ENCODE peak calls at places on chromosomes 16 and 17, in four cellular contexts. One of them, this sample, is unnamed.
A peak's percentile ranks its signal among the peaks of the same experiment; 100 is the strongest.

GRCh38 chr17:46851029-46851741 is at the start of gene WNT9B:
- DNase-seq in HepG2: peak; percentile 48
- DNase-seq in K562: peak; percentile 93
- DNase-seq in A549: peak; percentile 44
- DNase-seq in this sample: no peak

GRCh38 chr16:17768257-17768656 is 297.5 kb upstream of the XYLT1 start:
- DNase-seq in A549: no peak
- DNase-seq in K562: no peak
- DNase-seq in HepG2: no peak
- DNase-seq in this sample: no peak

GRCh38 chr16:82192665-82193064 is 22.6 kb upstream of the MPHOSPH6 start:
- DNase-seq in A549: no peak
- DNase-seq in K562: no peak
- DNase-seq in HepG2: no peak
- DNase-seq in this sample: no peak

GRCh38 chr16:75267631-75268264 is 16.3 kb upstream of the BCAR1 start:
- DNase-seq in HepG2: peak; percentile 71
- DNase-seq in A549: peak; percentile 75
- DNase-seq in K562: no peak
- DNase-seq in this sample: no peak

GRCh38 chr17:48835971-48836370 is 5.1 kb downstream of the CALCOCO2 start:
- DNase-seq in HepG2: no peak
- DNase-seq in A549: no peak
- DNase-seq in K562: no peak
- DNase-seq in this sample: no peak

GRCh38 chr16:47774661-47775060 is 313.5 kb downstream of the PHKB start:
- DNase-seq in K562: no peak
- DNase-seq in HepG2: peak; percentile 67
- DNase-seq in A549: peak; percentile 67
- DNase-seq in this sample: no peak

GRCh38 chr16:35480988-35481387 is 2021.6 kb downstream of the TP53TG3F start:
- DNase-seq in HepG2: no peak
- DNase-seq in K562: no peak
- DNase-seq in A549: no peak
- DNase-seq in this sample: no peak

GRCh38 chr16:46745594-46745993 is 2.5 kb downstream of the MYLK3 start:
- DNase-seq in A549: no peak
- DNase-seq in HepG2: no peak
- DNase-seq in K562: no peak
- DNase-seq in this sample: no peak

GRCh38 chr17:72974605-72975232 is 117.8 kb downstream of the SLC39A11 start:
- DNase-seq in K562: no peak
- DNase-seq in HepG2: peak; percentile 44
- DNase-seq in A549: peak; percentile 55
- DNase-seq in this sample: no peak

GRCh38 chr16:87931504-87931903 is 4.8 kb downstream of the CA5A start:
- DNase-seq in A549: no peak
- DNase-seq in HepG2: no peak
- DNase-seq in K562: peak; percentile 63
- DNase-seq in this sample: no peak

GRCh38 chr17:60269417-60269816 is 119.6 kb downstream of the CA4 start:
- DNase-seq in K562: no peak
- DNase-seq in A549: no peak
- DNase-seq in HepG2: no peak
- DNase-seq in this sample: no peak

GRCh38 chr17:18122991-18123753 is 14.6 kb downstream of the MYO15A start:
- DNase-seq in HepG2: no peak
- DNase-seq in K562: no peak
- DNase-seq in A549: no peak
- DNase-seq in this sample: no peak

GRCh38 chr17:17191961-17192381 is 14.2 kb downstream of the PLD6 start:
- DNase-seq in K562: no peak
- DNase-seq in A549: no peak
- DNase-seq in HepG2: no peak
- DNase-seq in this sample: no peak

GRCh38 chr16:82945420-82946096 is 318.8 kb downstream of the CDH13 start:
- DNase-seq in A549: no peak
- DNase-seq in K562: no peak
- DNase-seq in HepG2: no peak
- DNase-seq in this sample: no peak

GRCh38 chr17:19800571-19800970 is 52.5 kb upstream of the ALDH3A1 start:
- DNase-seq in K562: no peak
- DNase-seq in A549: no peak
- DNase-seq in HepG2: no peak
- DNase-seq in this sample: no peak

GRCh38 chr16:80080287-80080851 is 460.4 kb upstream of the DYNLRB2 start:
- DNase-seq in K562: no peak
- DNase-seq in HepG2: no peak
- DNase-seq in A549: no peak
- DNase-seq in this sample: no peak

GRCh38 chr16:87587636-87588035 is 14.7 kb upstream of the JPH3 start:
- DNase-seq in K562: peak; percentile 44
- DNase-seq in HepG2: no peak
- DNase-seq in A549: no peak
- DNase-seq in this sample: no peak

GRCh38 chr17:82350182-82351030 is 8.6 kb upstream of the TEX19 start:
- DNase-seq in K562: peak; percentile 46
- DNase-seq in HepG2: no peak
- DNase-seq in A549: peak; percentile 79
- DNase-seq in this sample: no peak

GRCh38 chr16:11051430-11052079 is 107.2 kb downstream of the CLEC16A start:
- DNase-seq in K562: no peak
- DNase-seq in A549: no peak
- DNase-seq in HepG2: no peak
- DNase-seq in this sample: no peak

DNA sequence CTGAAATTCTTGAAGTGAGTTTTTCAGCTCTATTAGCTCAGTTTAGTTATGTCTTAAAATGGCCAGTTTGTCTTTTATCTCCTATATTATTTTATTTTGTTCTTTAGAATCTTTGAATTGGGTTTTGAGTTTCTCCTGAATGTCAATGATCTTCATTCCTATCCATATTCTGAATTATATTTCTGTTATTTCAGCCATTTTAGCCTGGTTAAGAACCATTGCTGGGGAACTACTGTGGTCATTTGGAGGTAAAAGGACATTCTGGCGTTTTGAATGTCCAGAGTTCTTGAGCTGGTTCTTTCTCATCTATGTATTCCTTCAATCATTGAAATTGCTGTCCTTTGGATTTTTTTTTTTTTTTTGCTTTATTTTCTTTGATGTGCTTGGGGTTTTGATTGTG is 203.9 kb upstream of the HS3ST4 start:
- DNase-seq in A549: no peak
- DNase-seq in K562: no peak
- DNase-seq in HepG2: no peak
- DNase-seq in this sample: no peak
- H3K4me2 ChIP-seq in A549: no peak overlapping the region
- H3K4me2 ChIP-seq in K562: no peak overlapping the region
- H3K4me2 ChIP-seq in HepG2: no peak overlapping the region
- H3K4me2 ChIP-seq in this sample: no peak overlapping the region

DNA sequence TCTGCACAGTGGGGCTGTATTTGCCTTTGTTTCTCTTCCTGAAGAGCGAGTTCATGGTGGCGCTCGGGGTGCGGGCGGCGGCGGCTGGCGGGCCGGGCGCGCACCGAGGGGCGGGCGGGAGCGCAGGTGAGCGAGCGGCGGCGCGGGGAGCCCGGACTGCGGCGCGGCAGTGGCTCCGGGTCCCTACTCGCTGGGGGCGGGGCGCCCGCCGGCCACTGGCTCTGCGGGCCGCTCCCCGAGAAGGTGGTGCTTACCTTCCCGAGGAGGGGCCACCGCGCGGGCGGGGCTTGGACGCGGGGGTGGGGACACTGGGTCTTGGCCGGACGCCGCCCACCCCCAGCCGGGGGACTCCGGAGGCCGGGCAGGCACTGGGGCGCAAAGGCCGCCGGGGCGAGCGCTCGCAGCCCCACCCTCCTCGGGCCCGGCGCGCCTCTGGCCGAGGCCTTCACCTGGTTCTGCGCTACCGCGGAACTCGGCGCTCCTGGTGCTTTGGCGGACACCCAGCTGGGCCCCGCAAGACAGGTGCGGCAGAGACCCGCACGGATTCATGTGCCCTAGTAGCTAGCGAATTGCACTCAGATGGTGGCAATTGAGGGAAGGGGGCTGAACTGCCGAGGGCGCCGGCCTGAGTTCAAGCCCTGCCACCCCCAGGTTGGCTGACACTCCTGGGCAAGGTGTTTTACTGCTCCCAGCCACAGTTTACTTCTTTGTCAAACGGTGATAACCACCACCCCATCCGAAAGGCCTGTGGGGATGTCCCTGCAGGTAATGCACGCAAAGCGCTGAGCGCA is at the start of gene PPL:
- DNase-seq in K562: peak; percentile 98
- DNase-seq in A549: peak; percentile 73
- DNase-seq in HepG2: peak; percentile 93
- DNase-seq in this sample: no peak
- TF ChIP-seq REST in K562: no peak
- TF ChIP-seq REST in A549: no peak
- TF ChIP-seq REST in HepG2: peak; percentile 20
- TF ChIP-seq REST in this sample: no peak

GRCh38 chr17:12673788-12674187 is 8.1 kb downstream of the MYOCD start:
- DNase-seq in HepG2: no peak
- DNase-seq in A549: no peak
- DNase-seq in K562: no peak
- DNase-seq in this sample: no peak
- TF ChIP-seq BHLHE40 in HepG2: no peak
- TF ChIP-seq BHLHE40 in A549: no peak
- TF ChIP-seq BHLHE40 in K562: no peak
- TF ChIP-seq BHLHE40 in this sample: no peak

GRCh38 chr17:74163836-74164235 is 39.6 kb upstream of the RPL38 start:
- DNase-seq in K562: no peak
- DNase-seq in HepG2: no peak
- DNase-seq in A549: no peak
- DNase-seq in this sample: no peak

GRCh38 chr17:74160656-74161500 is 42.6 kb upstream of the RPL38 start:
- DNase-seq in A549: no peak
- DNase-seq in HepG2: no peak
- DNase-seq in K562: no peak
- DNase-seq in this sample: no peak

GRCh38 chr17:74163271-74163821 is 40.1 kb upstream of the RPL38 start:
- DNase-seq in HepG2: no peak
- DNase-seq in K562: peak; percentile 23
- DNase-seq in A549: no peak
- DNase-seq in this sample: no peak

GRCh38 chr17:74159226-74159840 is 44.1 kb upstream of the RPL38 start:
- DNase-seq in A549: no peak
- DNase-seq in K562: no peak
- DNase-seq in HepG2: no peak
- DNase-seq in this sample: no peak

DNA sequence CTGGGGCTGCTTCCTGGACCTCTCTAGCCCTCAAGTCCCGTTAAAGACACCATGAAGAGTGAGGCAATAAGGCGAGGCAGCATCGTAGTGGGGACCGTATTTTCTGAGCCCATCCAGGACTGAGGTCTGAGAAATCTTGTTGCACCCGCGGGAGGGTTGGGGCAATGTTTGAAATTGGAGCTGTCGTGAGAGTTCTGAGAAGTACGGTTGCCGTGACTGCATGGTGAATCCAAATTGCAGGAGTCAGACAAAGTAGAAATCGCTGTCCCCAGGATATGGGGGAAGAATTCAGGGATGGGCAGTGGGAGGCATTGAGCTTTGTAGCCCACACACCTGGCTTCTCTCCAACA is 42.0 kb upstream of the RPL38 start:
- DNase-seq in HepG2: no peak
- DNase-seq in A549: no peak
- DNase-seq in K562: no peak
- DNase-seq in this sample: no peak
- H3K4me2 ChIP-seq in HepG2: no peak overlapping the region
- H3K4me2 ChIP-seq in A549: no peak overlapping the region
- H3K4me2 ChIP-seq in K562: no peak overlapping the region
- H3K4me2 ChIP-seq in this sample: no peak overlapping the region

GRCh38 chr17:45579529-45580495 is 89.3 kb upstream of the PLEKHM1 start:
- DNase-seq in HepG2: no peak
- DNase-seq in K562: peak; percentile 30
- DNase-seq in A549: peak; percentile 18
- DNase-seq in this sample: no peak

GRCh38 chr17:45578516-45579455 is 88.3 kb upstream of the PLEKHM1 start:
- DNase-seq in A549: peak; percentile 21
- DNase-seq in HepG2: no peak
- DNase-seq in K562: peak; percentile 6
- DNase-seq in this sample: no peak

GRCh38 chr17:45581860-45582259 is 91.3 kb upstream of the PLEKHM1 start:
- DNase-seq in A549: no peak
- DNase-seq in HepG2: no peak
- DNase-seq in K562: no peak
- DNase-seq in this sample: no peak

GRCh38 chr17:45580914-45581313 is 90.4 kb upstream of the PLEKHM1 start:
- DNase-seq in K562: peak; percentile 6
- DNase-seq in HepG2: no peak
- DNase-seq in A549: peak; percentile 15
- DNase-seq in this sample: no peak

GRCh38 chr17:45584092-45585036 is 93.8 kb upstream of the PLEKHM1 start:
- DNase-seq in HepG2: peak; percentile 46
- DNase-seq in A549: peak; percentile 80
- DNase-seq in K562: peak; percentile 71
- DNase-seq in this sample: no peak
- TF ChIP-seq REST in HepG2: no peak
- TF ChIP-seq REST in A549: no peak
- TF ChIP-seq REST in K562: no peak
- TF ChIP-seq REST in this sample: no peak

GRCh38 chr17:65403129-65403528 is 158.3 kb downstream of the AXIN2 start:
- DNase-seq in HepG2: no peak
- DNase-seq in K562: no peak
- DNase-seq in A549: no peak
- DNase-seq in this sample: no peak
- TF ChIP-seq BHLHE40 in HepG2: no peak
- TF ChIP-seq BHLHE40 in K562: no peak
- TF ChIP-seq BHLHE40 in A549: no peak
- TF ChIP-seq BHLHE40 in this sample: no peak

DNA sequence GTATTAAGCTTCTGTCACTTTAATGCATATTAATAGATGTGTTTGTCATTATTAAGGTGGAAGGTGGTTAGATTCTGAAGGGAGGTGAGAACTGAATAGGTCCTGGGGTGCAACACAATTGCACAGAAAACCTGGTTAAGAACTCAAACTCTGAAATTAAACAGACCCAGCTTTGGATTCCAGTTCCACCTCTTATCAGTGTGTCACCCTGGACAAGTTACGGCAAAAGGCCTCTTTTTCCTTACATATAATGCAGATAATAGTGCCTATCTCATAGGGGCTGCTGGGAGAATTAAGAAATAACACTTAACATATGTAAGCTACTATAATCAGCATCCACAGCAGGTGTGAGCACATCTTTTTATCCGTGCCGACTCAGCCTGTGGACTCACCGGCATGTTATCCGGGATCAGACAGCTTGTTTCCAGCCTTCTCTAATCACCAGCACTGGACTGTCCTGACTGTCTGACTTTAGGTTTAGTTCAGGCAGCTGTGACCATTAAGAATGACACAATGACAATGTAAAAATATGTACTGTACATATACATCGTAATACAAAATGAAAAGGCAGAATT is 31.4 kb downstream of the TEX2 start:
- DNase-seq in A549: no peak
- DNase-seq in K562: no peak
- DNase-seq in HepG2: no peak
- DNase-seq in this sample: no peak
- H3K4me2 ChIP-seq in A549: no peak overlapping the region
- H3K4me2 ChIP-seq in K562: peak overlapping the region; percentile 65
- H3K4me2 ChIP-seq in HepG2: no peak overlapping the region
- H3K4me2 ChIP-seq in this sample: no peak overlapping the region